ENCODE peak calls at places on chromosome 2, in six cellular contexts. Z is right lobe of liver, X is endothelial cell of umbilical vein, J is Calu3, L is HFFc6, P is nephron progenitor cell. T is an unnamed sample.

GRCh38 chr2:237025090-237025865 is 60.4 kb upstream of the COPS8 start:
- DNase-seq in Z (peak; percentile 82), X (peak; percentile 45), J (peak; percentile 89), L (peak; percentile 77), P (no peak), T (peak; percentile 68)

GRCh38 chr2:66255136-66255535 is 179.8 kb upstream of the MEIS1 start:
- DNase-seq in Z (no peak), X (no peak), J (no peak), L (no peak), P (no peak), T (no peak)

GRCh38 chr2:195307751-195308150 is 349.3 kb upstream of the SLC39A10 start:
- DNase-seq in Z (no peak), X (no peak), J (no peak), L (no peak), P (no peak), T (no peak)

GRCh38 chr2:218819103-218819502 is 12.5 kb downstream of the PRKAG3 start:
- DNase-seq in Z (no peak), X (no peak), J (no peak), L (no peak), P (no peak), T (no peak)

GRCh38 chr2:122300758-122301157 is 545.3 kb downstream of the TSN start:
- DNase-seq in Z (no peak), X (no peak), J (no peak), L (no peak), P (no peak), T (no peak)

GRCh38 chr2:102063948-102064678 is 72.4 kb downstream of the IL1R2 start:
- DNase-seq in Z (peak; percentile 84), X (peak; percentile 86), J (peak; percentile 54), L (peak; percentile 98), P (peak; percentile 40), T (peak; percentile 98)

GRCh38 chr2:205586626-205587025 is 95.7 kb upstream of the NRP2 start:
- DNase-seq in Z (no peak), X (no peak), J (no peak), L (no peak), P (no peak), T (no peak)

GRCh38 chr2:219627105-219628100 is at the start of gene SLC4A3:
- DNase-seq in Z (peak; percentile 19), X (no peak), J (peak; percentile 61), L (no peak), P (peak; percentile 66), T (no peak)

GRCh38 chr2:214674278-214674677 is 135.2 kb downstream of the BARD1 start:
- DNase-seq in Z (no peak), X (no peak), J (no peak), L (no peak), P (no peak), T (no peak)

GRCh38 chr2:95348609-95349567 is 51.7 kb downstream of the KCNIP3 start:
- DNase-seq in Z (no peak), X (no peak), J (no peak), L (no peak), P (no peak), T (no peak)

GRCh38 chr2:26088038-26088643 is 54.3 kb downstream of the RAB10 start:
- DNase-seq in Z (no peak), X (peak; percentile 37), J (peak; percentile 15), L (peak; percentile 6), P (peak; percentile 7), T (no peak)

GRCh38 chr2:8615252-8616083 is 66.4 kb upstream of the ID2 start:
- DNase-seq in Z (no peak), X (no peak), J (no peak), L (no peak), P (no peak), T (no peak)

GRCh38 chr2:224381913-224382647 is 19.8 kb downstream of the FAM124B start:
- DNase-seq in Z (no peak), X (peak; percentile 67), J (no peak), L (no peak), P (no peak), T (no peak)

DNA sequence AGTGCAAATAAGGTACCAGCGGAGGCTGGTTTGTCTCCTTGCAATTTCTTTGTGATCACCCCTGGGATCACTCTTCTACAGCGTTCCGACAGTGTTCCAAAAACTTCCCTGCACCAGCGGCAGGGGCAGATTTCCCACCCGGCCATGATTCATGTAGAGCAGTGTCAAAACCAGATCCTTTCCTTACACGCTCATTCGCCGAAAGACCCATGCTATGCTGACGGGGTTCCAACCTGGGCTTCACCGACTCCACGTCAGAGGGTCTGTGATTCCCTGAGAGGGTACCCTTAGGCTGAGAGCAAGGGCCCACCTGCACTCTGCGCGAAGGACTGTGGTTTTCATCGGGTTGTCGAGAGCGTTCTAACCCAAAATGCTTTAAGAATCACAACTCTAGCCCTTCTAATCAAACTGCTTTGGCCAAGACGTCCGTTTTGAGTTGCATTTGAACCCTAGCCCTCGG is 379 bp upstream of the TTC27 start:
- DNase-seq in Z (peak; percentile 35), X (no peak), J (no peak), L (peak; percentile 46), P (peak; percentile 36), T (no peak)
- TF ChIP-seq CTCF in Z (no peak), X (no peak), J (no peak), L (peak; percentile 44), P (no peak), T (peak; percentile 26)

GRCh38 chr2:96574364-96574763 is 37.8 kb downstream of the ARID5A start:
- DNase-seq in Z (no peak), X (no peak), J (no peak), L (no peak), P (no peak), T (no peak)
- TF ChIP-seq CTCF in Z (no peak), X (no peak), J (no peak), L (peak; percentile 49), P (no peak), T (no peak)

DNA sequence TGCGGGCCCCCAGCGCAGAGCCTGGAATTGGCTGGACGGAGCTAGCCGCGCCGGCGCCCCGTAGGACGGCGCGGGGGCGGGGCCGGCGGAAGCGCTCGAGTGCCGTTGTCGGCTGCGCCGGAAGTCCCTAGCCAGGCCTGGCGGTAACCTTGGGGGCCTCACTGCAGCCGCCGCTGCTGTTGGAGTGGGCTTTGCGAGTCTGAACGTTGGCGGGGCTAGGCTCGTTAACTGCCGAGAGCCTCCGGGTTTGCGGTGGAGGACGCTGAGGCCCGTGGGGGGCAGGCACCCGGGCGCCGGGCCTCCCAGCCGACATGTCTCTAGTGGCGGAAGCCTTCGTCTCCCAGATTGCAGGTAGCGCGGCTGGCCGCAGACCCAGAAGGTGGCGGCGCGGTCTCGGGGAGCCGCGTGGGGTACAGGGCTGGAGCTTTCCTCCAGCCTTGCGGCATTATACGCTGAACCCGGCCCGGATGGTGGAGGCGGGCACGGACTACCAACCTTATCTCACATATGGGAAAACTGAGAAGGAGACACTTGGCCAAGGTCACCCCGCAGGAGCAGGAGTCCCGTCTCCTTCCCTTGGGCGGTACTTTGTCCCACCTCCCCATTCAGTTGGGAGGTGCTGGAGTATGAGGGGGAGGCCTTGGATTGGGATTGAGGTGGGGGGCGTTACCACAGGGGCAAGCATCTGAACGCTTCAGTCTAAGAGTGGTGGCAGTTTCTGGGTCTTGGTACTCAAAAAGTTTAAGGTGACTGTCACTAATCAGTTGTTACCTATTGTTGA is at the start of gene MTX2:
- DNase-seq in Z (peak; percentile 79), X (peak; percentile 78), J (peak; percentile 86), L (peak; percentile 32), P (peak; percentile 85), T (no peak)
- TF ChIP-seq CTCF in Z (no peak), X (no peak), J (peak; percentile 26), L (peak; percentile 30), P (no peak), T (no peak)

GRCh38 chr2:221264318-221264717 is 307.8 kb downstream of the EPHA4 start:
- DNase-seq in Z (no peak), X (no peak), J (no peak), L (no peak), P (no peak), T (no peak)
- TF ChIP-seq CTCF in Z (no peak), X (no peak), J (peak; percentile 19), L (no peak), P (no peak), T (no peak)

GRCh38 chr2:100321181-100321880 is 970 bp downstream of the LONRF2 start:
- DNase-seq in Z (peak; percentile 56), X (peak; percentile 10), J (peak; percentile 82), L (no peak), P (peak; percentile 64), T (no peak)
- TF ChIP-seq CTCF in Z (peak; percentile 35), X (no peak), J (peak; percentile 37), L (no peak), P (peak; percentile 10), T (no peak)

DNA sequence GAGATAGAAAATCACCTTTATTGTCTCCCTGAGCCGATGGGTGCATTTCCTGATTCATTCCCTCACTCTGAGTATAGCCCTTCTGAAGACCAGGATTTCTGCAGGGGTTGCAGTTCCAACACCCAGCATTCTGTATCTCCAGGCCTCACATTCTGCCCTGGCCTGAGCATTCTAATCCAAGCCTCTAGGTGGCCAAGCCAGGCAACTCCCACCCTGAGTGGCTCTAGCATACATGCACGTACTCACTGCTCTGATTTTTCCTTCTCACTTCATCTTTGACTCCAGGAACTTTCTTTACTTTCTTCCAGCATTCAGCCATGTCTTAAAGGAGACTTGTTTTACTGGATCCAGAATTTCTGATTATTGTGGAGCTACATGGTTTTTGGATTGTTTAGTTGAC is 100.7 kb upstream of the STK39 start:
- DNase-seq in Z (no peak), X (peak; percentile 36), J (peak; percentile 66), L (peak; percentile 21), P (peak; percentile 19), T (no peak)
- TF ChIP-seq CTCF in Z (peak; percentile 29), X (peak; percentile 50), J (peak; percentile 49), L (peak; percentile 73), P (peak; percentile 49), T (peak; percentile 31)

DNA sequence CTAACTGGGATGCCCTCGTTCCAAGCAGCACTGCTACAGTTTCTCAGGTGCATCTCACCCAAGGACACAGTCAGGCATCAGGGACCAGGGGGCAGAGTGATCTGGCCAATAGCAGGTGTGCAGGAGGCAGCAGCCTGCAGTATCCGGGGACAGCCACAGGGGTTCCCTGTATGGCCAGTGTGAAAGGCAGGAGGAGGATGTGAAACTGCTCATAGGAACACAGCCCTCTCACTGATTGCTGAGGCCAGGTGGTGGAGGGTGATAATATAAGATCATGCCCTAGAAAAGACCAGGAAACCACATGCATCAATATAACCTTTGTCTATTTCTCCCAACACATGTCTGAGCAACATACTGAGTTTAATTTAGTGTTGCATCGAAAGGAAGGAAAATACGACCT is 112.7 kb upstream of the TACR1 start:
- DNase-seq in Z (no peak), X (no peak), J (no peak), L (no peak), P (no peak), T (no peak)
- TF ChIP-seq CTCF in Z (no peak), X (no peak), J (no peak), L (peak; percentile 53), P (no peak), T (no peak)

DNA sequence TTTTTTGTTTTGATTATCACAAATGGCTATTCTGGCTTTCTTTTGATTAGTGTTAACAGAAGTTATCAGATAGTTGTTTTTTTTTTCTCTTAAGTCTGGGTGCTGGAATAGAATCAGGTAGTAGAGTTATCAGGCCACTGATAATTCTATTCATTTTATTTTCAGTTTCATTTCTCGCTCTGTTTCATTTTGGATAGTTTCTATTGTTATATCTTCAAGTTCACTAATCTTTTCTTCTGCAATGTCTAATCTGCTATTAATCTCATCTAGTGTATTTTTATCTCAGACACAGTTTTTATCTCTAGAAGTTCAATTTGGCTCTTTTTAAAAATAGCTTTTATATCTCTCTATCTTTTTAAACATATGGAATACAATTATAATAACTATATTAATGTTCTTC is 241.8 kb upstream of the EPC2 start:
- DNase-seq in Z (no peak), X (no peak), J (no peak), L (no peak), P (no peak), T (no peak)
- TF ChIP-seq CTCF in Z (no peak), X (no peak), J (no peak), L (no peak), P (no peak), T (no peak)